ENCODE peak calls at places on chromosomes 4 and X, in nine cellular contexts. Z is heart right ventricle, G is MM.1S, Q is cardiac muscle cell, P is choroid plexus epithelial cell, J is fibroblast of villous mesenchyme, V is GM12865, Y is endothelial cell, F is HCT116. O is an unnamed sample.

GRCh38 chrX:2690856-2691542 is at the start of gene CD99:
- DNase-seq in Y (peak), Q (peak), Z (peak), F (no peak), P (peak), V (peak), J (peak), G (peak), O (peak)

GRCh38 chrX:114611018-114611619 is 27.2 kb downstream of the HTR2C start:
- DNase-seq in G (peak), P (peak), Q (peak), J (peak), F (peak), Z (no peak), V (peak), Y (peak), O (peak)

GRCh38 chrX:95063554-95063953 is 1389.5 kb downstream of the FAM133A start:
- DNase-seq in Q (no peak), V (no peak), G (no peak), P (peak), Z (no peak), F (no peak), J (peak), Y (no peak), O (no peak)

GRCh38 chr4:184383497-184384055 is 90.8 kb downstream of the IRF2 start:
- DNase-seq in Y (no peak), F (peak), G (peak), Z (no peak), Q (no peak), J (peak), P (peak), V (no peak), O (no peak)

GRCh38 chr4:135244605-135245146 is 1043.1 kb upstream of the PABPC4L start:
- DNase-seq in Q (no peak), P (peak), V (no peak), F (no peak), J (peak), Y (no peak), Z (no peak), G (no peak), O (no peak)

GRCh38 chr4:31613946-31614623 is 893.9 kb downstream of the PCDH7 start:
- DNase-seq in Z (no peak), V (no peak), G (peak), Q (no peak), P (peak), J (no peak), F (no peak), Y (no peak), O (no peak)

GRCh38 chr4:139555073-139555704 is 830 bp downstream of the SETD7 start:
- DNase-seq in Q (peak), V (peak), G (peak), Z (peak), P (peak), Y (peak), J (peak), F (peak), O (peak)

GRCh38 chrX:25015486-25016360 is at the start of gene ARX:
- DNase-seq in F (peak), Q (peak), Z (peak), P (peak), Y (peak), V (peak), J (peak), G (no peak), O (peak)

GRCh38 chrX:40097101-40097491 is 662 bp downstream of the BCOR start:
- DNase-seq in V (peak), J (no peak), Z (no peak), G (no peak), Y (peak), Q (no peak), F (no peak), P (no peak), O (no peak)

GRCh38 chr4:162341533-162341932 is 177.7 kb upstream of the FSTL5 start:
- DNase-seq in P (no peak), G (no peak), Q (no peak), Z (no peak), Y (no peak), F (no peak), V (no peak), J (no peak), O (no peak)

GRCh38 chr4:7793186-7793585 is 146.5 kb downstream of the AFAP1 start:
- DNase-seq in P (no peak), F (no peak), J (peak), Y (no peak), Q (no peak), Z (no peak), G (peak), V (peak), O (no peak)

GRCh38 chr4:152360045-152360410 is 175.9 kb downstream of the FBXW7 start:
- DNase-seq in V (peak), Y (no peak), P (peak), G (no peak), J (no peak), Q (no peak), F (no peak), Z (no peak), O (peak)

GRCh38 chr4:105725623-105726022 is 17.0 kb downstream of the GSTCD start:
- DNase-seq in Q (no peak), V (no peak), F (no peak), Y (no peak), G (no peak), Z (no peak), P (no peak), J (no peak), O (no peak)

GRCh38 chr4:129163427-129163826 is 67.5 kb downstream of the C4orf33 start:
- DNase-seq in F (no peak), Z (no peak), G (no peak), J (no peak), P (no peak), V (no peak), Q (no peak), Y (no peak), O (no peak)

GRCh38 chr4:129164243-129164642 is 68.3 kb downstream of the C4orf33 start:
- DNase-seq in J (no peak), Z (no peak), Y (no peak), Q (no peak), G (no peak), F (no peak), V (no peak), P (no peak), O (no peak)

GRCh38 chr4:129162450-129162849 is 66.5 kb downstream of the C4orf33 start:
- DNase-seq in Q (no peak), Y (no peak), F (no peak), V (no peak), J (no peak), Z (no peak), P (no peak), G (no peak), O (no peak)

GRCh38 chr4:129172181-129172580 is 76.2 kb downstream of the C4orf33 start:
- DNase-seq in J (no peak), G (no peak), V (no peak), Y (no peak), P (no peak), Z (no peak), F (no peak), Q (no peak), O (no peak)

DNA sequence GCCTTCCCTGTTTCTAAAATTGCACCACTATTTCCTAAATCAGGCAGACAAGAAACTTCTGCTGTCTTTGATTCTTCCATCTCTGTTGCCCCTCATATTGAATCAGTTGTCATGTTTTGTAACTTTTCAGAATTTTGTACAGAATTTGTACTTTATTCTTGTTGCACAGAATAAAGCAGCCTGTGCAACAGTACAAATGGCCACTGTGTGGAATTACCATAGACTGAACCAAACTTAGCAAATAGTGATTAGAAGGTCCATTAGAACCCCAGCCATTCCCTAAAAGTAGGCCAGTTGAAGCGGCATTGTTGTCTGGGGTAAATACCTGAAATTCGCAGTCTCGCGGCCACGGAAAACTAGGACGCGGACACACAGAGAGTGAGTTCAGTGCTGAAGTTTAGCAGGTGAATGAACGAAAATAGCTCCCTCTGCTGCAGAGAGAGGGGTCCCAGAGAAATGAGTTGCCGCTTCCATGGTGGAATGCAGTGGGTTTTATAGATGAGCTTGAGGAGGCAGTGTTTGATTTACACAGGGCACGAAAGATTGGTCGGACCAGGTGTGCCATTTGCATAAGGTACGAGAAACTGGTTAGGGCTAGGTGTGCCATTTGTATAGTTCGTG is 71.8 kb downstream of the C4orf33 start:
- DNase-seq in F (no peak), J (no peak), P (peak), Y (peak), G (no peak), Q (peak), Z (no peak), V (no peak), O (no peak)
- TF ChIP-seq CTCF in F (no peak), J (peak), P (peak), Y (no peak), G (no peak), Q (no peak), Z (no peak), V (no peak), O (no peak)

DNA sequence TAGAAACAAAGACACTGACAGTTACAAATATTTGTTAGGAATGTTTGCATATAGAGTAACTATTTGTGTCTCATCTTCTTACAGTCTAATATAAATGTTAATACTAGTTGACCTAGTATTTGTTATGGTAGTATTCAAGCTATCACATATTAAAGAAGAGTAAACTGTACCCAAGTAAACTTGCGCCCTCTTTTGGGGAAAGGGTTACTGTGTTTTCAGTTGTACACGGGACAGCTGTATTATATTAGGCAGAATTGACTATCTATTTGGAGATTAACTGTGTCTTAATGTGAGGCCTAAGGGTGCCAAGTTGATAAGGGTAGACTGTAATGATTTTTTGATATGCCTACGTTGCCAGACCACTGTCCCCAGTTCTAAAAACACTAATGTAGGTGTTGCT is 172.9 kb upstream of the CXCL13 start:
- DNase-seq in V (peak), F (no peak), G (peak), Z (no peak), P (no peak), Y (no peak), Q (peak), J (no peak), O (no peak)
- TF ChIP-seq CTCF in V (peak), F (peak), G (peak), Z (no peak), P (no peak), Y (no peak), Q (no peak), J (no peak), O (peak)

DNA sequence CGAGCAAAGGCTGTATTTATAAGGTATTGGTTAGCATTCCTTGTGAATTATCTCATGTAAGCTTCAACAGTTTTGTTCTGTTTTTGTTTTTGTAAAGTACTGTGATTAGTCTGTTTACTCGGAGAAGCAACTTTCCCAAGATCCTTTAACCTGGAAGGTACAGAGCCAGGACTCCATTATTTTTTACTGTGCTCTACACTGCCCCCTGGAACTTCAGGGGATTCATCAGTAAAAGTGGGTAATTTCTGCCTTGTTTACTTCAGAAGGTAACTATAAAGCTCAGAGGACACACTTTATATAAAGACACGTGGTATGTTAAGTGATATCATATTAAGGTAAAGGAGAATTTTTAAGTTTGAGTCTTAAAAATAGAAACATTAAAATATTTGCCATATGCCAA is 124.9 kb downstream of the IQCM start:
- DNase-seq in F (no peak), Y (no peak), Z (no peak), Q (no peak), P (no peak), G (no peak), J (no peak), V (no peak), O (no peak)
- TF ChIP-seq CTCF in F (peak), Y (peak), Z (no peak), Q (no peak), P (peak), G (peak), J (peak), V (no peak), O (no peak)

GRCh38 chrX:57156397-57157049 is 19.3 kb upstream of the SPIN2A start:
- DNase-seq in V (peak), Q (peak), Z (no peak), F (peak), J (peak), G (peak), P (peak), Y (peak), O (no peak)
- TF ChIP-seq CTCF in V (peak), Q (peak), Z (peak), F (peak), J (peak), G (peak), P (peak), Y (peak), O (peak)

GRCh38 chr4:22238742-22239141 is 277.1 kb downstream of the ADGRA3 start:
- DNase-seq in F (no peak), Y (no peak), G (no peak), P (no peak), J (no peak), Q (peak), Z (no peak), V (no peak), O (no peak)
- TF ChIP-seq CTCF in F (no peak), Y (no peak), G (peak), P (no peak), J (no peak), Q (peak), Z (no peak), V (no peak), O (no peak)

DNA sequence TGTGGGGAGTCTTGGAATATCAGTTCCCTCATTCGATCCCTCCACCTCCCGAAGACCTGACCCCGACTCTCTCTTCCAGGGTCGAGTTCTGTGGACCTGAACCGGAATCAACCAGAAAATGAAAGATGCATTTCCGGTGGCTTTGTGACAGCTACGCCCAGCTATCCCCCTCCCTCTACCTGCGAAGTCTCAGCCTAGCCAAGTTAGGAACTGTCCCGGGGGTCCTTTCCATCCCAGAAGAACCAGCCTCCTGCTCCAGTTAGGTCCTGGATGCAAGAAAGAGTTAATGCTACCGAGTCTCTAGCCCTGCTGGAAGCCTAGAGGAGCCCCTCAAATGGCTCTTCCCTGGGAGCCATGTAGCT is 13.4 kb upstream of the ETDC start:
- DNase-seq in V (no peak), J (no peak), G (no peak), Z (no peak), Q (no peak), F (no peak), P (no peak), Y (no peak), O (no peak)
- TF ChIP-seq CTCF in V (no peak), J (no peak), G (no peak), Z (no peak), Q (no peak), F (no peak), P (no peak), Y (no peak), O (no peak)

GRCh38 chr4:10079256-10079655 is 37.3 kb downstream of the WDR1 start:
- DNase-seq in J (no peak), P (no peak), Y (no peak), Q (no peak), Z (no peak), F (no peak), V (no peak), G (no peak), O (no peak)

GRCh38 chr4:10082047-10082446 is 34.6 kb downstream of the WDR1 start:
- DNase-seq in P (no peak), Q (no peak), Y (no peak), F (no peak), Z (no peak), V (no peak), G (no peak), J (no peak), O (no peak)

GRCh38 chr4:10078481-10079233 is 37.9 kb downstream of the WDR1 start:
- DNase-seq in J (no peak), G (no peak), P (no peak), Z (no peak), Q (no peak), Y (no peak), F (no peak), V (peak), O (peak)

GRCh38 chr4:10080874-10081606 is 35.6 kb downstream of the WDR1 start:
- DNase-seq in Z (no peak), F (no peak), J (no peak), Q (no peak), P (no peak), G (no peak), V (no peak), Y (no peak), O (no peak)

GRCh38 chr4:10079951-10080873 is 36.4 kb downstream of the WDR1 start:
- DNase-seq in V (no peak), J (no peak), Z (no peak), F (no peak), Q (no peak), G (no peak), P (no peak), Y (no peak), O (no peak)
- TF ChIP-seq CTCF in V (no peak), J (no peak), Z (no peak), F (no peak), Q (no peak), G (no peak), P (no peak), Y (no peak), O (no peak)

GRCh38 chr4:128776794-128777216 is 32.7 kb upstream of the JADE1 start:
- DNase-seq in Z (peak), Q (peak), F (no peak), Y (no peak), V (no peak), J (peak), P (peak), G (no peak), O (no peak)

GRCh38 chr4:128787509-128788311 is 21.8 kb upstream of the JADE1 start:
- DNase-seq in G (no peak), J (no peak), Z (no peak), P (peak), V (no peak), F (no peak), Y (no peak), Q (no peak), O (no peak)

GRCh38 chr4:128780688-128781087 is 28.8 kb upstream of the JADE1 start:
- DNase-seq in P (no peak), J (no peak), V (no peak), Q (no peak), Y (no peak), Z (no peak), F (no peak), G (no peak), O (no peak)

GRCh38 chr4:128782875-128783614 is 26.5 kb upstream of the JADE1 start:
- DNase-seq in F (no peak), Z (no peak), Y (no peak), Q (no peak), P (peak), V (no peak), G (no peak), J (no peak), O (no peak)

GRCh38 chr4:128782076-128782715 is 27.3 kb upstream of the JADE1 start:
- DNase-seq in V (peak), Z (peak), G (no peak), J (no peak), F (peak), Q (no peak), Y (no peak), P (no peak), O (peak)
- TF ChIP-seq CTCF in V (peak), Z (peak), G (peak), J (no peak), F (peak), Q (no peak), Y (no peak), P (no peak), O (peak)

GRCh38 chr4:168514249-168514852 is 17.5 kb downstream of the PALLD start:
- DNase-seq in V (peak), F (no peak), Q (peak), P (peak), Y (no peak), J (peak), Z (no peak), G (peak), O (peak)
- TF ChIP-seq CTCF in V (no peak), F (peak), Q (peak), P (peak), Y (peak), J (peak), Z (peak), G (peak), O (no peak)